ENCODE peak calls at places on chromosomes 1 and 21, in eight cellular contexts. E is fibroblast of lung, J is neural progenitor cell, V is uterus, M is RWPE2, F is aorta, H is HCT116, N is neuronal stem cell. Z is an unnamed sample.

GRCh38 chr1:77473690-77474089 is 191.9 kb downstream of the AK5 start:
- DNase-seq in E (peak; percentile 89), J (no peak), V (no peak), M (no peak), F (no peak), H (no peak), N (no peak), Z (peak; percentile 30)

GRCh38 chr1:162688521-162688920 is 56.3 kb downstream of the DDR2 start:
- DNase-seq in E (no peak), J (no peak), V (peak; percentile 45), M (no peak), F (no peak), H (no peak), N (no peak), Z (no peak)

GRCh38 chr21:31157756-31158155 is 119.5 kb upstream of the KRTAP19-8 start:
- DNase-seq in E (peak; percentile 30), J (no peak), V (no peak), M (no peak), F (no peak), H (no peak), N (no peak), Z (no peak)

GRCh38 chr1:31760901-31761470 is 3.2 kb downstream of the ADGRB2 start:
- DNase-seq in E (peak; percentile 63), J (peak; percentile 85), V (peak; percentile 68), M (no peak), F (peak; percentile 86), H (no peak), N (peak; percentile 82), Z (peak; percentile 65)

GRCh38 chr1:156393095-156393494 is 24.1 kb downstream of the RHBG start:
- DNase-seq in E (no peak), J (no peak), V (no peak), M (no peak), F (no peak), H (no peak), N (no peak), Z (no peak)

GRCh38 chr1:201468501-201468843 is 516 bp downstream of the PHLDA3 start:
- DNase-seq in E (peak; percentile 32), J (peak; percentile 67), V (no peak), M (no peak), F (no peak), H (no peak), N (no peak), Z (no peak)

GRCh38 chr1:232521660-232522059 is 108.3 kb downstream of the SIPA1L2 start:
- DNase-seq in E (peak; percentile 26), J (no peak), V (no peak), M (no peak), F (no peak), H (no peak), N (no peak), Z (no peak)

GRCh38 chr21:14603202-14603601 is 57.1 kb upstream of the SAMSN1 start:
- DNase-seq in E (peak; percentile 60), J (no peak), V (no peak), M (no peak), F (no peak), H (no peak), N (no peak), Z (no peak)

GRCh38 chr1:40955266-40955665 is 24.2 kb upstream of the CTPS1 start:
- DNase-seq in E (no peak), J (no peak), V (no peak), M (no peak), F (no peak), H (no peak), N (no peak), Z (peak; percentile 62)

DNA sequence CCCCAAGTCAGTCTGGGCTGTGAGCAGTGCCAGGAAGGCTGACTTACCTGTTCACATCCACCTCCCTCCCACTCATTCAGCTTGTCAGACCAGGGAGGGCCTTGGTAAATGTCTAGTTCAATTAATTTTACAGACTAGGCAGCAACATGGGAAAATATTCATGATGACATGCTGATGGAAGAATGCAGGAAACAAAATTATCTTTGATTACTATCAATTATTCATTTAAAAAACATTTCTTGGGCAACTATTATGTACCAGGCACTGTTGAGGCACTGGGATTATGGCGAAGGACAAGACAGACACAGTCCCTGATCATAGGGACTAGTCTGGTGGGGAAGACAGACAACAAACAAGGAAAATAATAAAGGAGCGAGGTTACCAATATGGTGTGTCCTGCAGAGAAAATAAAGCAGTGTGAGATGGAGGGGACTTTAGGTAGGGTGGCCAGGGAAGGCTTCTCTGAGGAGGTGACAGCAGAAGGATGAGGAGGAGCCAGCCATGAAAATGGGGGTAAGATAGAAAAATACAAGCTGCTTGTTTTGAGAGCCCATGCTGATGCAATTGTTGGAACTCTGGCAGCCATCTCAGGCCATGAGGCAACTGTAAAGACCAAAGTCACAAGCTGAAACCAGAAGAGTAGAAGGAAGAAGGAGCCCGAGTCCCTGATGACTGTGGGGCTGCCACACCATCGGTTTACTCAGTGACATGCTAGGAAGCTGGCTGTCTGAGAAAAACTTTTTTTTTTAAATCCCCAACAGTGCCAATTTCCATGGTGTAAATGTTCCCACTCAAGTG is 14.0 kb downstream of the TRIM62 start:
- DNase-seq in E (peak; percentile 44), J (no peak), V (no peak), M (no peak), F (no peak), H (no peak), N (no peak), Z (no peak)
- H3K4me1 ChIP-seq in E (peaks cover 7% of the 10 kb centered on the region), J (peaks cover 25% of the 10 kb centered on the region), V (no peaks in the 10 kb centered on the region), M (no peaks in the 10 kb centered on the region), F (no peaks in the 10 kb centered on the region), H (peaks cover 11% of the 10 kb centered on the region), N (peaks cover 29% of the 10 kb centered on the region), Z (no peaks in the 10 kb centered on the region)

DNA sequence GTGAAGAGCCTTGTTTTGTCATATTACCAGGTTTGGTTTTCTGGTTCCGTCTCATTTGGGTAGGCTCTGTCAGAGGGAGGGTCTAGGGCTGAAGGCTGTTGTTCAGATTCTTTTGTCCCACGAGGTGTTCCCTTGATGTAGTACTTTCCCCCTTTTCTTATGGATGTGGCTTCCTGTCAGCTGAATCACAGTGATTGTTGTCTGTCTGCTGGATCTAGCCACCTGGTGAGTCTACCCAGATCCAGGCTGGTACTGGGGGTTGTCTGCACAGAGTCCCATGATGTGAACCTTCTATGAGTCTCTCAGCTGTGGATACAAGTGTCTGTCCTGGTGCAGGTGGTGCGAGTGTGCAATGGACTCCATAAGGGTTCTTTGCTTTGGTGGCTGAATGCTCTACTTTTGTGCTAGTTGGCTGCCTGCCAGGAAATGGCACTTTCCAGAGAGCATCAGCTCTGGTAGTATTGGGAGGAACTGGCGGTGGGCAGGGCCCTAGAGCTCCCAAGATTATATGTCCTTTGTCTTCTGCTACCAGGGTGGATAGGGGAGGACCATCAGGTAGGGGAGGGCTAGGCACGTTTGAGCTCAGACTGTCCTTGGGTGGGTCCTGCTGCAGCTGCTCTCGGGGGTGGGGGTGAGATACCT is 246.0 kb downstream of the RYR2 start:
- DNase-seq in E (no peak), J (no peak), V (no peak), M (no peak), F (no peak), H (no peak), N (no peak), Z (no peak)
- H3K4me1 ChIP-seq in E (no peaks in the 10 kb centered on the region), J (peaks cover 3% of the 10 kb centered on the region), V (no peaks in the 10 kb centered on the region), M (no peaks in the 10 kb centered on the region), F (no peaks in the 10 kb centered on the region), H (no peaks in the 10 kb centered on the region), N (no peaks in the 10 kb centered on the region), Z (no peaks in the 10 kb centered on the region)

GRCh38 chr1:154961497-154962237 is at the start of gene PYGO2:
- DNase-seq in E (peak; percentile 80), J (peak; percentile 91), V (peak; percentile 69), M (peak; percentile 86), F (peak; percentile 86), H (no peak), N (peak; percentile 79), Z (peak; percentile 76)

GRCh38 chr1:154962795-154963330 is 1.3 kb upstream of the PYGO2 start:
- DNase-seq in E (no peak), J (no peak), V (no peak), M (no peak), F (peak; percentile 43), H (no peak), N (no peak), Z (no peak)

GRCh38 chr1:154961207-154961496 is 430 bp downstream of the PYGO2 start:
- DNase-seq in E (no peak), J (no peak), V (no peak), M (no peak), F (no peak), H (no peak), N (no peak), Z (peak; percentile 73)

GRCh38 chr1:154963643-154964042 is 2.1 kb upstream of the PYGO2 start:
- DNase-seq in E (no peak), J (no peak), V (no peak), M (no peak), F (no peak), H (no peak), N (no peak), Z (no peak)

DNA sequence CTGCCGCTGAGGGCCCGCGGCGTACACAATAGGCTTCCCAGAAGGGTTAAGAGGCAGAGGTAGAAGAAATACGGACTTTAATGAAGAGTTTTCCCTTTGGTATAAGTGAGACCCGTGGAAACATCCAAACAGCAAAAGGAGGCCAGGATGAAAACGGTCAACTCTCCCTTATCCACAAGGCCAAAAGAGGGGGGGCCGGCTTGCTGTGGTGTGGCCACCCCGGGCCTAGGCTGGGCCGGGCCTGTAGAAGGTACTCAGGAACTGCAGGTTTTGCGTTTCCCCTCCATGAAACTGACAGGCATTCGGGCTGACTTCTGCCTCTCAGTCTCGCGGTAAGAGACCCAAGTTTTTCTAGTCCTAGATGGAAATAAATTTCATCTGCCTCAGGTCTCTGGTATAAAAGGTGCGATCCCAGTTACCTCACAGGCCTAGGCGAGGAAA is 676 bp upstream of the PYGO2 start:
- DNase-seq in E (no peak), J (peak; percentile 68), V (no peak), M (no peak), F (peak; percentile 48), H (no peak), N (peak; percentile 48), Z (peak; percentile 51)
- H3K4me1 ChIP-seq in E (peaks cover 5% of the 10 kb centered on the region), J (peaks cover 27% of the 10 kb centered on the region), V (no peaks in the 10 kb centered on the region), M (peaks cover 8% of the 10 kb centered on the region), F (no peaks in the 10 kb centered on the region), H (peaks cover 42% of the 10 kb centered on the region), N (peaks cover 5% of the 10 kb centered on the region), Z (peaks cover 26% of the 10 kb centered on the region)

DNA sequence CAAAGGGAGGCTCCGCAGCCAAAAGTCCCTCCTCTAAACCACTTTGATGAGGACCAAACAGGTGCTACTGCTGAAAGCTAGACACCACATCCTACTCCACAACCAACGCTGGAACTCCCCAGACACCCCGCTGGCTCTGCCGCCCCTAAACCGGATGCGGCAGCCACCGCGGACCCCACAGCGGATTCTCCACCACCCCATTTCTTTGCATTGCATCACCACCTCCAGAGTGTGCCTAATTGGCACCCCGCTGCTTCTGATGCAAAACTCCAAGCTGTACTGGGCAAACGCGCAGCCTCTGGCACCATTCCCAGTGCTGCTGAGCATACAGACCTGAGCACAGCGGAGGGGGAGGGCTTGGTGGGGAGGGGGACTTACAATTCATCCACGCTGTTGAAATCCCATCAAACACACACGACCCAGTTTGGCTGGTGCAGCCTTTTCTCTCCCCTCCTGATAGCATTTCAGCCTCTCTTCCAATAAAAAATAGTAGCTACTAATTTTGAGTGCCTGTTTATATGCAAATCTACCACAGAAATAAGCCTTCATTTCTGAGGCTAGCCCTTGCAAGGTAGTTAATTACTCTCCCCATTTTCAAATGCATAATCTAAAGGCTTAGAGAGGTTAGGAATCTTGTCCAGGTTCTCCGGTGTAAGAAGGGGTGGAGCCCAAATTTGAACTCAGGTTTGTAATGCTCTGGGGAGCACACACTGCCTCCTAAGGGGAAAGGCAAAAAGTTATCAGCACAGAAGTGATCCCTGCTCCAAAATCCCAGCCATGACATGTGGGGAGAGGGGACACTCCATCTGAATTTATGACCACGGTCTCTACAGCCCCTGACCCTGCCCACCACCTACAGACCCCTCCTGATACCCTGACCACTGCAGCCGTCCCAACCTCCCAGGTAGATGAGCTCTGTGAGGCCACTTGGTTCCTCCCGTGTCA is 12.2 kb upstream of the RGS16 start:
- DNase-seq in E (peak; percentile 57), J (peak; percentile 81), V (peak; percentile 67), M (no peak), F (peak; percentile 85), H (no peak), N (peak; percentile 61), Z (no peak)
- H3K4me1 ChIP-seq in E (peaks cover 2% of the 10 kb centered on the region), J (peaks cover 68% of the 10 kb centered on the region), V (no peaks in the 10 kb centered on the region), M (peaks cover 14% of the 10 kb centered on the region), F (no peaks in the 10 kb centered on the region), H (peaks cover 23% of the 10 kb centered on the region), N (peaks cover 37% of the 10 kb centered on the region), Z (peaks cover 11% of the 10 kb centered on the region)

Z was measured in A549.